ENCODE peak calls at places on chromosome 2, in seven cellular contexts. B is HCT116, T is keratinocyte, A is GM23248, G is endothelial cell of umbilical vein, R is fibroblast of lung, M is IMR-90. I is an unnamed sample.
A peak's percentile ranks its signal among the peaks of the same experiment; 100 is the strongest.

GRCh38 chr2:28095622-28096021 is 205.1 kb downstream of the BABAM2 start:
- DNase-seq in B (no peak), T (no peak), A (no peak), G (no peak), R (no peak), M (no peak), I (no peak)

GRCh38 chr2:6556755-6557154 is 309.0 kb downstream of the CMPK2 start:
- DNase-seq in B (peak; percentile 79), T (no peak), A (peak; percentile 14), G (no peak), R (peak; percentile 48), M (peak; percentile 71), I (peak; percentile 33)

GRCh38 chr2:137748533-137748932 is 215.7 kb upstream of the HNMT start:
- DNase-seq in B (no peak), T (no peak), A (no peak), G (no peak), R (no peak), M (no peak), I (no peak)

GRCh38 chr2:112048887-112049286 is 6.2 kb upstream of the TMEM87B start:
- DNase-seq in B (peak; percentile 59), T (no peak), A (peak; percentile 66), G (peak; percentile 84), R (peak; percentile 84), M (peak; percentile 74), I (no peak)

GRCh38 chr2:227626580-227627151 is 9.4 kb downstream of the SCYGR4 start:
- DNase-seq in B (no peak), T (no peak), A (no peak), G (no peak), R (no peak), M (peak; percentile 30), I (no peak)

GRCh38 chr2:105919191-105919811 is 174.6 kb downstream of the NCK2 start:
- DNase-seq in B (peak; percentile 92), T (peak; percentile 13), A (no peak), G (no peak), R (no peak), M (no peak), I (no peak)

GRCh38 chr2:38959938-38960608 is 70.4 kb downstream of the ARHGEF33 start:
- DNase-seq in B (no peak), T (peak; percentile 9), A (peak; percentile 96), G (peak; percentile 89), R (peak; percentile 88), M (peak; percentile 85), I (no peak)

GRCh38 chr2:136131484-136131960 is 13.6 kb upstream of the CXCR4 start:
- DNase-seq in B (no peak), T (no peak), A (no peak), G (no peak), R (no peak), M (no peak), I (no peak)

GRCh38 chr2:47086571-47086970 is 68.5 kb downstream of the STPG4 start:
- DNase-seq in B (no peak), T (no peak), A (peak; percentile 60), G (no peak), R (no peak), M (no peak), I (no peak)

GRCh38 chr2:215982465-215982875 is 30.9 kb downstream of the MREG start:
- DNase-seq in B (peak; percentile 62), T (peak; percentile 63), A (peak; percentile 90), G (no peak), R (peak; percentile 45), M (peak; percentile 85), I (no peak)

GRCh38 chr2:112087346-112088020 is 32.4 kb downstream of the TMEM87B start:
- DNase-seq in B (no peak), T (no peak), A (no peak), G (no peak), R (no peak), M (no peak), I (no peak)

GRCh38 chr2:26964446-26964845 is 6.0 kb upstream of the MAPRE3 start:
- DNase-seq in B (no peak), T (no peak), A (no peak), G (no peak), R (peak; percentile 65), M (no peak), I (no peak)

GRCh38 chr2:111659361-111660281 is 224.4 kb downstream of the ANAPC1 start:
- DNase-seq in B (peak; percentile 48), T (peak; percentile 75), A (peak; percentile 92), G (peak; percentile 21), R (peak; percentile 92), M (peak; percentile 85), I (peak; percentile 64)

GRCh38 chr2:187403568-187404260 is 44.3 kb downstream of the CALCRL start:
- DNase-seq in B (no peak), T (no peak), A (peak; percentile 37), G (peak; percentile 92), R (no peak), M (no peak), I (no peak)

GRCh38 chr2:20430461-20431302 is 16.2 kb upstream of the RHOB start:
- DNase-seq in B (no peak), T (peak; percentile 84), A (peak; percentile 75), G (no peak), R (no peak), M (peak; percentile 49), I (no peak)

GRCh38 chr2:218397502-218398436 is 1.9 kb upstream of the CTDSP1 start:
- DNase-seq in B (peak; percentile 58), T (no peak), A (peak; percentile 91), G (peak; percentile 57), R (peak; percentile 65), M (peak; percentile 60), I (no peak)

GRCh38 chr2:231900486-231900942 is 25.7 kb downstream of the NPPC start:
- DNase-seq in B (peak; percentile 83), T (no peak), A (peak; percentile 80), G (peak; percentile 71), R (peak; percentile 58), M (peak; percentile 55), I (peak; percentile 88)

GRCh38 chr2:151860210-151860609 is 32.0 kb upstream of the ARL5A start:
- DNase-seq in B (no peak), T (no peak), A (no peak), G (no peak), R (no peak), M (no peak), I (no peak)

GRCh38 chr2:233974530-233975071 is 57.4 kb downstream of the TRPM8 start:
- DNase-seq in B (peak; percentile 98), T (peak; percentile 85), A (peak; percentile 93), G (peak; percentile 86), R (peak; percentile 93), M (peak; percentile 98), I (peak; percentile 50)

GRCh38 chr2:65300134-65300771 is 72.6 kb downstream of the ACTR2 start:
- DNase-seq in B (no peak), T (no peak), A (peak; percentile 92), G (no peak), R (peak; percentile 72), M (peak; percentile 76), I (no peak)

GRCh38 chr2:241649927-241650326 is 12.4 kb downstream of the ATG4B start:
- DNase-seq in B (no peak), T (no peak), A (no peak), G (no peak), R (no peak), M (no peak), I (no peak)

GRCh38 chr2:190506666-190507065 is 27.9 kb downstream of the NEMP2 start:
- DNase-seq in B (no peak), T (no peak), A (no peak), G (no peak), R (no peak), M (no peak), I (no peak)

GRCh38 chr2:47031909-47032668 is 116.5 kb upstream of the MCFD2 start:
- DNase-seq in B (no peak), T (peak; percentile 77), A (peak; percentile 26), G (no peak), R (no peak), M (no peak), I (no peak)

GRCh38 chr2:217338306-217338916 is 478.5 kb upstream of the TNP1 start:
- DNase-seq in B (no peak), T (peak; percentile 9), A (peak; percentile 92), G (no peak), R (peak; percentile 80), M (peak; percentile 96), I (no peak)

GRCh38 chr2:25298776-25299431 is 42.8 kb downstream of the DNMT3A start:
- DNase-seq in B (no peak), T (no peak), A (no peak), G (no peak), R (no peak), M (no peak), I (no peak)

DNA sequence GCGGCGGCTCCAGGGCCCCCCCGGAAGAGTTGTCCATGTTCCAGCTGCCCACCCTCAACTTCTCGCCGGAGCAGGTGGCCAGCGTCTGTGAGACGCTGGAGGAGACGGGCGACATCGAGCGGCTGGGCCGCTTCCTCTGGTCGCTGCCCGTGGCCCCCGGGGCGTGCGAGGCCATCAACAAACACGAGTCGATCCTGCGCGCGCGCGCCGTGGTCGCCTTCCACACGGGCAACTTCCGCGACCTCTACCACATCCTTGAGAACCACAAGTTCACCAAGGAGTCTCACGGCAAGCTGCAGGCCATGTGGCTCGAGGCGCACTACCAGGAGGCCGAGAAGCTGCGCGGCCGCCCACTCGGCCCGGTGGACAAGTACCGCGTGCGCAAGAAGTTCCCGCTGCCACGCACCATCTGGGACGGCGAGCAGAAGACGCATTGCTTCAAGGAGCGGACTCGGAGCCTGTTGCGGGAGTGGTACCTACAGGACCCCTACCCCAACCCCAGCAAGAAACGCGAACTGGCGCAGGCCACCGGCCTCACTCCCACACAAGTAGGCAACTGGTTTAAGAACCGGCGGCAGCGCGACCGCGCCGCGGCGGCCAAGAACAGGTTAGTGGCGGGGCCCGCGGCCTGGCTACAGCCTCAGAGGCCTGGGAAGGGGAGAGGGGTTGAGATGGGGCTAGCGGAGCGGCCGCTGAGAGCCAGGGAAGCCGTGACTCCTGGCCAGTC is 965 bp downstream of the SIX3 start:
- DNase-seq in B (no peak), T (no peak), A (peak; percentile 43), G (peak; percentile 22), R (no peak), M (no peak), I (no peak)
- H3K9ac ChIP-seq in B (no peak overlapping the region), T (no peak overlapping the region), A (no peak overlapping the region), G (no peak overlapping the region), R (no peak overlapping the region), M (no peak overlapping the region), I (peak overlapping the region; percentile 32)

DNA sequence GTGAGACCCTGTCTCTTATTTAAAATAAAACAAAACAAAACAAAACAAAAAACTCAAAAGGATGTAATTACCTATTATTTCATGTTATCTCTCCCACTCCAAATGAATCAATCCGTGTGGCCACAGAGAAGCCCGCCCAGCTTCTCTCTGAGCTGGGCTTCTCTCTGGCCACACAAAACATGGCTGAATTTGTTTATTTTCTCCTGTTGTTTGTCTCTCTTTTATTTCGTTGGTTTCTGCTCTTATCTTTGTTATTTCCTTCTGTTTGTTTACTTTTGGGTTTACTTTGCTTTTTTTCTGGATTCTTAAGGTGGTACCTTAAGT is 1.5 kb upstream of the TRABD2A start:
- DNase-seq in B (no peak), T (no peak), A (no peak), G (no peak), R (no peak), M (no peak), I (no peak)
- H3K9ac ChIP-seq in B (peak overlapping the region; percentile 57), T (no peak overlapping the region), A (no peak overlapping the region), G (peak overlapping the region; percentile 0), R (no peak overlapping the region), M (peak overlapping the region; percentile 10), I (no peak overlapping the region)

GRCh38 chr2:45125232-45125631 is 116.0 kb upstream of the SIX2 start:
- DNase-seq in B (no peak), T (no peak), A (no peak), G (no peak), R (no peak), M (no peak), I (no peak)
- H3K9ac ChIP-seq in B (no peak overlapping the region), T (no peak overlapping the region), A (no peak overlapping the region), G (no peak overlapping the region), R (no peak overlapping the region), M (no peak overlapping the region), I (no peak overlapping the region)

GRCh38 chr2:84919885-84920580 is 14.6 kb downstream of the TMSB10 start:
- DNase-seq in B (peak; percentile 94), T (no peak), A (peak; percentile 98), G (peak; percentile 91), R (peak; percentile 98), M (peak; percentile 99), I (no peak)
- H3K9ac ChIP-seq in B (peak overlapping the region; percentile 72), T (peak overlapping the region; percentile 72), A (peak overlapping the region; percentile 85), G (peak overlapping the region; percentile 92), R (peak overlapping the region; percentile 60), M (peak overlapping the region; percentile 60), I (no peak overlapping the region)